ENCODE peak calls at places on chromosome 15, in eight cellular contexts. W, Q, E, L, Z, N, S and J are unnamed samples.

GRCh38 chr15:76177491-76178040 is 117.8 kb downstream of the TMEM266 start:
- DNase-seq in Q (peak; percentile 95), Z (no peak), N (peak; percentile 58), E (peak; percentile 56), L (no peak), S (no peak), W (no peak), J (no peak)

GRCh38 chr15:75720297-75720696 is 7.6 kb upstream of the CSPG4 start:
- DNase-seq in N (no peak), S (no peak), L (no peak), Q (peak; percentile 15), W (no peak), E (no peak), Z (no peak), J (no peak)

GRCh38 chr15:48520376-48521155 is 124.9 kb downstream of the FBN1 start:
- DNase-seq in L (no peak), S (peak; percentile 17), N (no peak), Z (peak; percentile 2), W (no peak), E (peak; percentile 4), Q (no peak), J (no peak)

GRCh38 chr15:77044228-77045042 is 26.5 kb downstream of the TSPAN3 start:
- DNase-seq in N (peak; percentile 60), E (no peak), L (no peak), W (no peak), Q (no peak), Z (no peak), S (no peak), J (no peak)

GRCh38 chr15:70584838-70585706 is 178.3 kb downstream of the UACA start:
- DNase-seq in E (peak; percentile 52), N (no peak), L (peak; percentile 71), W (no peak), Z (peak; percentile 84), S (peak; percentile 89), Q (no peak), J (peak; percentile 39)

GRCh38 chr15:66592505-66593218 is 26.9 kb upstream of the LCTL start:
- DNase-seq in E (no peak), W (no peak), N (peak; percentile 26), Z (no peak), S (no peak), Q (no peak), L (peak; percentile 16), J (no peak)

GRCh38 chr15:63672775-63673174 is 75.6 kb downstream of the FBXL22 start:
- DNase-seq in L (no peak), S (no peak), Z (no peak), N (no peak), E (no peak), Q (no peak), W (no peak), J (no peak)

GRCh38 chr15:77138167-77138522 is 67.2 kb upstream of the TSPAN3 start:
- DNase-seq in W (no peak), L (no peak), Q (no peak), E (no peak), N (no peak), S (no peak), Z (no peak), J (no peak)

GRCh38 chr15:31574761-31575160 is 248.1 kb downstream of the KLF13 start:
- DNase-seq in Z (no peak), Q (no peak), L (no peak), N (no peak), E (no peak), S (peak; percentile 60), W (no peak), J (no peak)

GRCh38 chr15:31570591-31570990 is 244.0 kb downstream of the KLF13 start:
- DNase-seq in S (no peak), Z (no peak), E (no peak), N (no peak), L (no peak), Q (no peak), W (no peak), J (no peak)

GRCh38 chr15:31577103-31577502 is 250.5 kb downstream of the KLF13 start:
- DNase-seq in E (no peak), L (no peak), N (no peak), W (no peak), S (no peak), Q (no peak), Z (no peak), J (no peak)

GRCh38 chr15:31571676-31572075 is 245.0 kb downstream of the KLF13 start:
- DNase-seq in Z (peak; percentile 39), N (no peak), W (no peak), Q (no peak), E (peak; percentile 18), L (no peak), S (no peak), J (no peak)

GRCh38 chr15:31573759-31574158 is 247.1 kb downstream of the KLF13 start:
- DNase-seq in W (no peak), E (no peak), L (no peak), S (no peak), Q (no peak), N (no peak), Z (no peak), J (no peak)
- TF ChIP-seq CTCF in W (no peak), E (no peak), L (no peak), S (no peak), Q (no peak), N (no peak), Z (no peak), J (no peak)

GRCh38 chr15:67744331-67745058 is 80.8 kb upstream of the SKOR1 start:
- DNase-seq in Z (peak; percentile 34), Q (no peak), W (peak; percentile 22), S (no peak), N (no peak), E (no peak), L (no peak), J (no peak)

GRCh38 chr15:67740376-67740775 is 84.9 kb upstream of the SKOR1 start:
- DNase-seq in N (no peak), W (no peak), S (no peak), L (no peak), E (no peak), Q (no peak), Z (peak; percentile 15), J (no peak)

GRCh38 chr15:67743558-67743957 is 81.8 kb upstream of the SKOR1 start:
- DNase-seq in W (no peak), Z (no peak), N (no peak), L (no peak), Q (no peak), S (no peak), E (no peak), J (no peak)

GRCh38 chr15:67738056-67738455 is 87.3 kb upstream of the SKOR1 start:
- DNase-seq in Q (no peak), Z (no peak), L (no peak), W (no peak), N (no peak), S (no peak), E (no peak), J (no peak)

GRCh38 chr15:67741313-67741712 is 84.0 kb upstream of the SKOR1 start:
- DNase-seq in W (peak; percentile 18), N (no peak), S (no peak), E (no peak), L (no peak), Q (no peak), Z (peak; percentile 92), J (no peak)
- TF ChIP-seq CTCF in W (no peak), N (no peak), S (no peak), E (no peak), L (no peak), Q (no peak), Z (no peak), J (no peak)

DNA sequence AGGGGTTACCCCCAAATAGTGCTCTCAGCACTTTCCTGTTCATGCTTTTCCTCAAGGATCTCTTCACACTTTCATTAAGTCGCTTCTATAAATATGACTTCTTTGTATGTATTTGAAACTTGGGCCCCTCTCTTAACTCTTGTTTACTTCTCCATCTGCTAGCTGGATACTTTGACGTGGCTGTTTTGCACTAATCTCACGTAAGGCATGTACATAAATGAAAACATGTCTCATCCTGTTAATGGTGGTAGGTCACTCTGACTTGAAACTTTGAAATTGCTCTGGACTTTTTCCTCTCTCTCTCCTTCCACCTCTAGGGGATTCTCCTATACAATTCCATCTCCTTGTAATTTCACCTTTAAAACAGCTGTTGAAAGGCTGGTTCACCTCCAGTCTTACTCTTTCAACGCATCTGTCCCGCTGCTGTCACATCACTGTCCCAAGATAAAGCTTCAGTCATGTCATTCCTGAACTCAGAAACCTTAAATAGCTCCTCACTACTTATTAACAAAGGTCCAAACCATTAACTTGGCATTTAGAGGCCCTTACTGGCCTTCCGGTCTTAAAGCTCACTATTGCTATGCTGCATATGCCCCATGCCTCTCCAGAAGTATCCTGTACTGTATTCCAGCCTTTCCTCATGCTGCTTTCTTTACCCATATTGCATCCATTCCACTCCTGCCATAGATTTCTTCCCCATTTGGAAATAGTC is 1.2 kb downstream of the BLOC1S6 start:
- DNase-seq in L (no peak), E (no peak), Z (peak; percentile 16), N (peak; percentile 22), S (no peak), W (peak; percentile 13), Q (no peak), J (no peak)
- TF ChIP-seq CTCF in L (no peak), E (no peak), Z (no peak), N (no peak), S (no peak), W (no peak), Q (no peak), J (no peak)

DNA sequence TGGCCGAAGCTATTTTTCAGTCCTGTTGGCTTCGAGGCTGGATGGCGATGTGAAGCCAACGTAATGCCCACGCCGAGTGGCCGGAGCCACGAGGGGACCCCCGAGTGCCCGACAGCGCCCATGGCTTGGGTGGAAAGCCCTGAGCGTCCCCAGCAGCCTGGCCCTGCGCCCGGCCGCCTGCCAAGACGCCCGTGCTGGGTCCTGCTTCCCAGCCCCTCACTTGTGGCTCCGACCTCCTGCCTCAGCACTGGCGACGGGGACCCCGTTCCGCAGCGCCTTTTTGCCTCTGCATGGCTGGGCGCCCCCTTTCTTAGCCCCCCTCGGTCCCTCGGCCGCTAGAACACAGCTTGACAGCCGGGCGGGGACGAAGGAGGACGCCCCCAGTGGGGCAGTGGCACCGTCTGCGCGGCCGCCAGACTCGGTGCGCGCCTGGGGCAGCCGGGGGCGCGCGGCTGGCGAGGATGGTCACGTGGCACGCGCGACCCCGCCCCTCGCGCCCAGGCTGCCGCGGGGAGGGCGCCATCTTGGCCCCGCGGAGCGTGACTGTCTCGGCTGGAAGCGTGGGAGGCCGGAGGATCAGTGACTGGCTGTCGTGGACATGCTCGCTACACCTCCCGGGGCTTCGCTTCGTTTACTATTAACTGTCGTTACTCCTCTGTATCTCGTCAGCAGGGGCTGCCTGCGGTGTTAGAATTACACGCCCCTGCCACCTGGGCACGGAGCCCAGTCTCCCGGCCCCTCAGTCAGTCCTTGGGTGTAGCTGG is 626 bp upstream of the GPR176 start:
- DNase-seq in Z (no peak), E (peak; percentile 66), S (peak; percentile 90), N (peak; percentile 85), W (peak; percentile 88), L (peak; percentile 41), Q (peak; percentile 87), J (peak; percentile 47)
- TF ChIP-seq CTCF in Z (no peak), E (no peak), S (peak; percentile 25), N (no peak), W (no peak), L (no peak), Q (no peak), J (peak; percentile 26)